ENCODE peak calls at places on chromosomes 1 and 21, in ten cellular contexts. W is NCI-H2081; S is progenitor cell of endocrine pancreas; E is Kasumi-1; X is lung microvascular endothelial cell; J is stimulated activated CD8-positive, alpha-beta memory T cell treated with anti-CD3 and anti-CD28 coated beads, Interleukin-4, amount 100 ng/mL, for 4 hours; K is fibroblast of mammary gland; O is MV-4-11; F is GM23338; Y is A673. H is an unnamed sample.

GRCh38 chr1:109622103-109622892 is 2.7 kb downstream of the AMPD2 start:
- DNase-seq in W (no peak), S (no peak), E (no peak), X (no peak), J (no peak), K (no peak), O (no peak), F (no peak), Y (no peak), H (no peak)

GRCh38 chr1:198631292-198631691 is 7.5 kb upstream of the PTPRC start:
- DNase-seq in W (no peak), S (no peak), E (no peak), X (no peak), J (no peak), K (no peak), O (no peak), F (no peak), Y (no peak), H (no peak)

GRCh38 chr1:67308136-67308535 is 463 bp downstream of the IL12RB2 start:
- DNase-seq in W (no peak), S (no peak), E (no peak), X (no peak), J (no peak), K (no peak), O (no peak), F (peak; percentile 59), Y (no peak), H (no peak)

GRCh38 chr1:200896571-200897187 is 2.0 kb downstream of the INAVA start:
- DNase-seq in W (no peak), S (peak; percentile 42), E (no peak), X (no peak), J (no peak), K (peak; percentile 22), O (peak; percentile 81), F (peak; percentile 16), Y (no peak), H (peak; percentile 78)

GRCh38 chr21:36584980-36585940 is 105.3 kb upstream of the CLDN14 start:
- DNase-seq in W (no peak), S (no peak), E (peak; percentile 33), X (no peak), J (no peak), K (no peak), O (no peak), F (peak; percentile 33), Y (peak; percentile 56), H (no peak)

GRCh38 chr1:61183471-61184034 is 101.2 kb downstream of the NFIA start:
- DNase-seq in W (peak; percentile 26), S (no peak), E (no peak), X (peak; percentile 97), J (no peak), K (peak; percentile 56), O (no peak), F (no peak), Y (no peak), H (no peak)

GRCh38 chr1:25548601-25549000 is 5.2 kb downstream of the LDLRAP1 start:
- DNase-seq in W (no peak), S (no peak), E (no peak), X (no peak), J (no peak), K (no peak), O (no peak), F (no peak), Y (no peak), H (no peak)

GRCh38 chr1:234727018-234727757 is 117.2 kb upstream of the IRF2BP2 start:
- DNase-seq in W (no peak), S (no peak), E (no peak), X (no peak), J (no peak), K (no peak), O (peak; percentile 82), F (peak; percentile 26), Y (peak; percentile 63), H (no peak)

GRCh38 chr1:161229896-161230295 is 4.0 kb downstream of the TOMM40L start:
- DNase-seq in W (no peak), S (no peak), E (peak; percentile 35), X (peak; percentile 27), J (no peak), K (no peak), O (peak; percentile 33), F (peak; percentile 65), Y (no peak), H (no peak)